ENCODE peak calls at places on chromosomes 1 and 21, in six cellular contexts. Y is mesendoderm; P is CD8-positive, alpha-beta memory T cell; T is left ventricle myocardium inferior; V is heart left ventricle; M is esophagus squamous epithelium. G is an unnamed sample.

GRCh38 chr21:26790289-26790688 is 54.9 kb downstream of the ADAMTS1 start:
- DNase-seq in Y (no peak), P (no peak), T (no peak), V (no peak), M (no peak), G (no peak)

GRCh38 chr1:2392686-2393085 is 1.0 kb downstream of the RER1 start:
- DNase-seq in Y (no peak), P (no peak), T (no peak), V (no peak), M (no peak), G (no peak)

GRCh38 chr1:213531369-213532310 is 456.1 kb upstream of the PROX1 start:
- DNase-seq in Y (no peak), P (no peak), T (no peak), V (no peak), M (no peak), G (no peak)

GRCh38 chr1:111743679-111744101 is 4.5 kb upstream of the INKA2 start:
- DNase-seq in Y (peak; percentile 51), P (no peak), T (peak; percentile 51), V (no peak), M (no peak), G (peak; percentile 27)

GRCh38 chr1:115107501-115108260 is 18.4 kb upstream of the TSPAN2 start:
- DNase-seq in Y (no peak), P (no peak), T (no peak), V (no peak), M (no peak), G (no peak)

GRCh38 chr21:42855143-42855936 is 24.0 kb downstream of the WDR4 start:
- DNase-seq in Y (no peak), P (no peak), T (no peak), V (no peak), M (no peak), G (peak; percentile 82)

GRCh38 chr1:185939142-185939541 is 205.0 kb downstream of the HMCN1 start:
- DNase-seq in Y (peak; percentile 30), P (no peak), T (no peak), V (no peak), M (no peak), G (no peak)

GRCh38 chr1:20380616-20381035 is 90.0 kb downstream of the VWA5B1 start:
- DNase-seq in Y (no peak), P (no peak), T (no peak), V (no peak), M (no peak), G (no peak)

GRCh38 chr1:241639653-241640148 is 468 bp downstream of the CHML start:
- DNase-seq in Y (peak; percentile 76), P (peak; percentile 8), T (peak; percentile 25), V (peak; percentile 35), M (no peak), G (peak; percentile 77)

GRCh38 chr21:16837319-16837718 is 675.5 kb upstream of the CXADR start:
- DNase-seq in Y (no peak), P (no peak), T (no peak), V (no peak), M (no peak), G (no peak)

GRCh38 chr1:66243548-66244130 is 290.3 kb upstream of the SGIP1 start:
- DNase-seq in Y (no peak), P (no peak), T (no peak), V (no peak), M (no peak), G (no peak)

GRCh38 chr21:42171091-42172053 is 47.6 kb upstream of the ABCG1 start:
- DNase-seq in Y (no peak), P (no peak), T (peak; percentile 55), V (peak; percentile 73), M (no peak), G (no peak)

GRCh38 chr1:4265836-4266235 is 365.8 kb upstream of the C1orf174 start:
- DNase-seq in Y (no peak), P (no peak), T (no peak), V (no peak), M (no peak), G (no peak)

GRCh38 chr1:85818371-85818770 is 110.1 kb upstream of the ZNHIT6 start:
- DNase-seq in Y (peak; percentile 23), P (no peak), T (no peak), V (no peak), M (no peak), G (no peak)

GRCh38 chr1:225896937-225897549 is 8.1 kb upstream of the LEFTY1 start:
- DNase-seq in Y (peak; percentile 56), P (peak; percentile 69), T (no peak), V (no peak), M (no peak), G (no peak)

GRCh38 chr1:201503397-201504176 is 3.3 kb downstream of the CSRP1 start:
- DNase-seq in Y (peak; percentile 93), P (no peak), T (no peak), V (peak; percentile 64), M (no peak), G (no peak)

GRCh38 chr1:246690100-246690499 is 34.1 kb upstream of the SCCPDH start:
- DNase-seq in Y (no peak), P (no peak), T (no peak), V (no peak), M (no peak), G (no peak)
- H3K27ac ChIP-seq in Y (no peak overlapping the region), P (no peak overlapping the region), T (peak overlapping the region; percentile 47), V (peak overlapping the region; percentile 52), M (no peak overlapping the region), G (no peak overlapping the region)

DNA sequence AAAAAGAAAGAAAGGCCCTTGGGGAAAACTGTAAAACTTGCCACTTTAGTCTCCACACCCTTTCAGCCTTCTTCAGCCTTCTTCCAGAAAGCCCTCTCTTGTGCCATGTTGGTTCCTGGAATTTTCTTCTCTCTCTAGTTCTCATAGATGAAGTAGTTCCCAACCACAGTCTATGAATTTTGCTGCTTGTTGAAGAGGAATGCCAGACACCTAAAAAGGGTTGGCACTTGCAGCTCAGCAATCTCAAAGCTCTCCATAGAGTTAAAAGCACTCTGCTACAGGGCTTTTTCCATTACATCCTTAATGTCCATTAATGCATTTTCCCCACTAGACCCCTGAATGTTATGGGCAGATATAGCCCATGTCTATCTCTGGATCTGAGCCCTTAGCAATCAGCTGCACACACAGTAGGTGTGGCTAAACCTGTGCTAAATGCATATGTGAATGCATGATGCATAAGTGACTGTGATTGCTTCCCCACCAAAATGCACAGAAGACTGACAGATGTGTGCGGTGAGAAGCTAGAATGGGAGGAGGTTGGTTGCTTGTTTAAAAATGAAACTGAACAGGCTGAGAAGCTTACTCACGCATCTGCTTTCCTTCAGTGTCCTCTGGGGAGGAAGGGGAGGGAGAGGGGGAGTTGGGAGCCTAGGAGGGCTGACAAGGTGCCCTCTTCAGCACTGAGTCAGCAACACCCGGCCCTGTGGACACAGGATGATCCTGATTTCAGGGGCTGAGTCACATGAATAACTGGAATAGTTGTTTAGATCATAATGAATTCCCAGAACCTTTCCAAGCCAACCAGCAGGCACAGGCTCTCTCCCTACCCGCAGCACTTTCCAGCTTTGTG is 146.1 kb upstream of the FGGY start:
- DNase-seq in Y (peak; percentile 65), P (no peak), T (peak; percentile 82), V (peak; percentile 73), M (no peak), G (no peak)
- H3K27ac ChIP-seq in Y (no peak overlapping the region), P (no peak overlapping the region), T (peak overlapping the region; percentile 87), V (peak overlapping the region; percentile 91), M (peak overlapping the region; percentile 88), G (peak overlapping the region; percentile 47)

DNA sequence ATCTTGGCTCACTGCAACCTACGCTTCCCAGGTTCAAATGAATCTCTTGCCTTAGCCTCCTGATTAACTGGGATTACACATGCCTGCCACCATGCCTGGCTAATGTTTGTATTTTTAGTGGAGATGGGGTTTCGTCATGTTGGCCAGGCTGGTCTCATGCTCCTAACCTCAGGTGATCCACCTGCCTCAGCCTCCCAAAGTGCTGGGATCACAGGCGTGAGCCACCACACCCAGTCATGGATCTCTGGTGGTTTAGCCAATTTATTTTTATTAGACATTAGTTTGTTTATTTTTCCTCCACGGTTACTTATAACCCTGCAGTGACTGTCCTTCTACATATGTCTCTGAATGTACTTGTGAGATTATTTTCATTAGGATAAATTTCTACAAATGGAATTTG is 5.3 kb downstream of the ITSN1 start:
- DNase-seq in Y (no peak), P (no peak), T (no peak), V (no peak), M (no peak), G (no peak)
- H3K27ac ChIP-seq in Y (no peak overlapping the region), P (no peak overlapping the region), T (no peak overlapping the region), V (no peak overlapping the region), M (no peak overlapping the region), G (no peak overlapping the region)

GRCh38 chr1:94754101-94754500 is 66.1 kb upstream of the SLC44A3 start:
- DNase-seq in Y (no peak), P (no peak), T (no peak), V (no peak), M (no peak), G (no peak)

GRCh38 chr1:94753171-94753972 is 66.8 kb upstream of the SLC44A3 start:
- DNase-seq in Y (no peak), P (no peak), T (peak; percentile 75), V (peak; percentile 66), M (no peak), G (no peak)

GRCh38 chr1:94757931-94758330 is 62.2 kb upstream of the SLC44A3 start:
- DNase-seq in Y (peak; percentile 62), P (no peak), T (peak; percentile 55), V (peak; percentile 68), M (no peak), G (no peak)

GRCh38 chr1:94755675-94756074 is 64.5 kb upstream of the SLC44A3 start:
- DNase-seq in Y (peak; percentile 88), P (no peak), T (no peak), V (peak; percentile 24), M (no peak), G (no peak)

GRCh38 chr1:94754570-94754969 is 65.6 kb upstream of the SLC44A3 start:
- DNase-seq in Y (no peak), P (no peak), T (no peak), V (no peak), M (no peak), G (no peak)
- H3K27ac ChIP-seq in Y (no peak overlapping the region), P (no peak overlapping the region), T (peak overlapping the region; percentile 89), V (peak overlapping the region; percentile 54), M (no peak overlapping the region), G (peak overlapping the region; percentile 31)

DNA sequence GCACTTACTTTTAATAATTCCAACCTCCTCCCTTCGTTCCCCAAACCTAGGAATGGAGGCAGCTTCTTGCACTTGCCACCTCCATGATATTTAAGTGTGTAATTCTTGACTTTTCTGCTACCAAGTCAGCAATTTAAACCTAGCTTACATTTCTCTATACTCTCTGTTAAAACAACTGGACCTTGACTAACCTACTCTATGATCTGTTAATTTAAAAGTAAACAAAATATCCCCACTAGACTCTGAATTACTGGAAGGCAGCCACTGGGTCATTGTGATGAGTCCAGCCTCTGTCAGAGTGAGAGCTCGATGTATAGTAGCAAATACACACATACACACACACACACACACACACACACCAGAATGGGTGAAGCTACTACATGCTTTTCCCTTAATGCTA is 40.0 kb upstream of the DHCR24 start:
- DNase-seq in Y (no peak), P (no peak), T (no peak), V (no peak), M (no peak), G (no peak)
- H3K27ac ChIP-seq in Y (no peak overlapping the region), P (no peak overlapping the region), T (peak overlapping the region; percentile 84), V (peak overlapping the region; percentile 63), M (peak overlapping the region; percentile 61), G (no peak overlapping the region)

GRCh38 chr1:71045463-71046028 is 2.1 kb downstream of the PTGER3 start:
- DNase-seq in Y (no peak), P (no peak), T (no peak), V (no peak), M (no peak), G (no peak)
- H3K27ac ChIP-seq in Y (no peak overlapping the region), P (peak overlapping the region; percentile 22), T (no peak overlapping the region), V (no peak overlapping the region), M (no peak overlapping the region), G (no peak overlapping the region)

GRCh38 chr1:6497867-6498575 is 6.6 kb upstream of the PLEKHG5 start:
- DNase-seq in Y (no peak), P (no peak), T (no peak), V (no peak), M (no peak), G (no peak)
- H3K27ac ChIP-seq in Y (no peak overlapping the region), P (no peak overlapping the region), T (peak overlapping the region; percentile 79), V (peak overlapping the region; percentile 78), M (peak overlapping the region; percentile 45), G (no peak overlapping the region)

G was measured in lower lobe of right lung.